ENCODE peak calls at places on chromosomes 7 and 10, in nine cellular contexts. J is NB4; C is ELR; X is CMK; U is H9; Y is activated CD4-positive, alpha-beta T cell treated with anti-CD3 and anti-CD28 coated beads, Interleukin-2, amount 50 U/mL, for 4 hours; L is T-cell; I is LHCN-M2; B is NCI-H1048. V is an unnamed sample.

GRCh38 chr7:95960706-95961244 is 188.4 kb downstream of the DYNC1I1 start:
- DNase-seq in I (no peak), C (no peak), X (no peak), J (no peak), Y (no peak), B (no peak), L (no peak), U (no peak), V (no peak)

GRCh38 chr7:4871056-4871680 is 9.3 kb upstream of the PAPOLB start:
- DNase-seq in C (no peak), X (no peak), B (no peak), L (no peak), U (no peak), J (no peak), Y (no peak), I (no peak), V (no peak)

GRCh38 chr7:45268013-45268412 is 110.4 kb downstream of the RAMP3 start:
- DNase-seq in J (no peak), B (no peak), I (no peak), L (no peak), Y (no peak), C (no peak), U (no peak), X (no peak), V (no peak)

GRCh38 chr7:112770051-112770450 is 20.1 kb downstream of the TMEM168 start:
- DNase-seq in C (peak), B (peak), X (no peak), L (no peak), I (no peak), U (no peak), J (no peak), Y (no peak), V (no peak)

GRCh38 chr10:103504181-103504783 is 10.8 kb downstream of the NEURL1 start:
- DNase-seq in L (no peak), Y (peak), X (no peak), J (peak), C (peak), B (no peak), I (peak), U (no peak), V (peak)

GRCh38 chr7:83271212-83272099 is 108.8 kb upstream of the PCLO start:
- DNase-seq in Y (no peak), J (peak), C (peak), I (peak), U (no peak), B (no peak), X (no peak), L (no peak), V (peak)

GRCh38 chr10:50501478-50501877 is 122.3 kb downstream of the SGMS1 start:
- DNase-seq in X (no peak), L (no peak), B (no peak), C (peak), J (no peak), Y (no peak), U (no peak), I (peak), V (no peak)

GRCh38 chr7:13990319-13990983 is 985 bp upstream of the ETV1 start:
- DNase-seq in Y (no peak), U (peak), C (peak), J (peak), L (no peak), B (no peak), I (peak), X (no peak), V (peak)

GRCh38 chr7:135718794-135719436 is 9.1 kb downstream of the SLC13A4 start:
- DNase-seq in L (no peak), I (no peak), J (no peak), X (no peak), C (no peak), Y (no peak), B (no peak), U (no peak), V (no peak)

GRCh38 chr10:22491931-22492615 is 146.8 kb downstream of the SPAG6 start:
- DNase-seq in J (peak), C (no peak), Y (no peak), X (peak), U (no peak), I (no peak), L (no peak), B (no peak), V (peak)

GRCh38 chr7:26293569-26294308 is 2.1 kb downstream of the SNX10 start:
- DNase-seq in L (peak), U (no peak), Y (peak), J (peak), C (no peak), I (no peak), X (no peak), B (no peak), V (peak)

GRCh38 chr7:147438216-147438615 is 1152.3 kb upstream of the C7orf33 start:
- DNase-seq in Y (no peak), L (no peak), I (peak), U (no peak), B (no peak), C (peak), J (no peak), X (no peak), V (no peak)

GRCh38 chr7:45215611-45216062 is 58.0 kb downstream of the RAMP3 start:
- DNase-seq in J (no peak), X (no peak), Y (no peak), L (no peak), B (no peak), C (no peak), I (no peak), U (no peak), V (peak)

GRCh38 chr7:21671859-21672258 is 129.0 kb downstream of the DNAH11 start:
- DNase-seq in L (no peak), Y (no peak), B (no peak), I (no peak), U (no peak), X (no peak), J (peak), C (no peak), V (peak)

GRCh38 chr10:80542053-80542452 is 4.4 kb downstream of the SH2D4B start:
- DNase-seq in B (no peak), J (no peak), I (no peak), U (no peak), L (no peak), Y (no peak), C (peak), X (no peak), V (no peak)

GRCh38 chr10:83896219-83896618 is 243.1 kb upstream of the GHITM start:
- DNase-seq in L (no peak), B (no peak), I (no peak), J (no peak), C (no peak), U (no peak), Y (no peak), X (no peak), V (no peak)